ENCODE peak calls at places on chromosomes 11 and 22, in four cellular contexts. N is A549, X is GM12878, J is HepG2. W is an unnamed sample.

GRCh38 chr11:130675456-130675855 is 227.0 kb downstream of the ADAMTS15 start:
- DNase-seq in N (no peak), X (no peak), J (no peak), W (no peak)

GRCh38 chr11:5605849-5606248 is 9.4 kb downstream of the TRIM6 start:
- DNase-seq in N (no peak), X (no peak), J (no peak), W (no peak)

GRCh38 chr22:35292786-35293185 is 6.9 kb upstream of the TOM1 start:
- DNase-seq in N (no peak), X (no peak), J (no peak), W (no peak)

GRCh38 chr11:26947379-26947844 is 46.5 kb upstream of the FIBIN start:
- DNase-seq in N (peak; percentile 2), X (no peak), J (no peak), W (no peak)

GRCh38 chr11:114890076-114890475 is 211.7 kb downstream of the NXPE2 start:
- DNase-seq in N (no peak), X (no peak), J (no peak), W (no peak)

GRCh38 chr11:117970400-117971024 is 15.7 kb upstream of the IL10RA start:
- DNase-seq in N (no peak), X (no peak), J (no peak), W (no peak)

GRCh38 chr11:57622263-57622662 is 24.8 kb downstream of the SERPING1 start:
- DNase-seq in N (no peak), X (no peak), J (no peak), W (no peak)

GRCh38 chr22:50674606-50675552 is 2.3 kb downstream of the SHANK3 start:
- DNase-seq in N (peak; percentile 50), X (no peak), J (peak; percentile 32), W (peak; percentile 68)

GRCh38 chr11:133821776-133822175 is 23.5 kb downstream of the SPATA19 start:
- DNase-seq in N (peak; percentile 47), X (no peak), J (peak; percentile 48), W (peak; percentile 53)

GRCh38 chr11:64250875-64251721 is at the start of gene PLCB3:
- DNase-seq in N (no peak), X (no peak), J (no peak), W (peak; percentile 69)

GRCh38 chr11:57248780-57249383 is 11.8 kb upstream of the APLNR start:
- DNase-seq in N (peak; percentile 89), X (no peak), J (peak; percentile 45), W (peak; percentile 85)

GRCh38 chr11:44968510-44968909 is 17.8 kb upstream of the TP53I11 start:
- DNase-seq in N (no peak), X (no peak), J (no peak), W (no peak)

GRCh38 chr11:110948112-110948511 is 235.9 kb upstream of the ARHGAP20 start:
- DNase-seq in N (no peak), X (no peak), J (no peak), W (no peak)

DNA sequence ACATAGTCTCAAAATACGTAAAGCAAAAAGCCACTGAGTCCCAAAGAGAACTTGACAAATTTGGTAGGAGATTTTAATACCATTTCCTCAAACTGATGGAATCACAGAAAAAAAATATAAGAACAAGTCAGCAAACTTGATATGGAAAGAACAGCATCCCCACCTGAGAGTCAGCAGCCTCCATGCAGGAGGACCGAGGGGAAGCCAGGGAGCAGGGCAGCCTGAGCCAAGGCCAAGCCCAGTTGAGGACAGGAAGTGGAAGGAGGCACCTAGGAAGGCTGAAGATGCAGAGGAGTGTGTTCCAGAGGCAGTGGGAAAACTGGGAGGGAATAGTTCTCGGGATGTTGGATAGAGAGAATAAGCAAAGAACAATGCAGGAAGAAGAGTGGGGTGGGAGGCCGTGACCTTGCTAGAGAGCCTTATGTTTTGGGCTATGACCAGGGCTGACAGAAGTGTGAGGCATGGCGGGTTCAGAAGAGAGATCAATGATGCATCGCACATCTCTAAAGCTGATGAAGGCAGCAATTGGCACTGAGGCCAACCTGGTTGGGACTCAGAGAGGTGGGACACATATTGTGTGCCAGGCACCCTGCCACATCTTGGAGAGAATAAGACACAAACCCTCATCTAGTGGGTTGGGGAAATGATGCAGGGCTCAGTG is 15.4 kb downstream of the APOA4 start:
- DNase-seq in N (no peak), X (no peak), J (no peak), W (no peak)
- TF ChIP-seq POLR2AphosphoS2 in N (no peak), X (no peak), J (no peak), W (no peak)

GRCh38 chr22:37626144-37626543 is 13.3 kb upstream of the SH3BP1 start:
- DNase-seq in N (no peak), X (no peak), J (no peak), W (no peak)
- TF ChIP-seq POLR2AphosphoS2 in N (no peak), X (no peak), J (no peak), W (no peak)

GRCh38 chr11:15170698-15171097 is 56.0 kb downstream of the INSC start:
- DNase-seq in N (no peak), X (no peak), J (no peak), W (no peak)
- TF ChIP-seq POLR2AphosphoS2 in N (no peak), X (no peak), J (no peak), W (no peak)

DNA sequence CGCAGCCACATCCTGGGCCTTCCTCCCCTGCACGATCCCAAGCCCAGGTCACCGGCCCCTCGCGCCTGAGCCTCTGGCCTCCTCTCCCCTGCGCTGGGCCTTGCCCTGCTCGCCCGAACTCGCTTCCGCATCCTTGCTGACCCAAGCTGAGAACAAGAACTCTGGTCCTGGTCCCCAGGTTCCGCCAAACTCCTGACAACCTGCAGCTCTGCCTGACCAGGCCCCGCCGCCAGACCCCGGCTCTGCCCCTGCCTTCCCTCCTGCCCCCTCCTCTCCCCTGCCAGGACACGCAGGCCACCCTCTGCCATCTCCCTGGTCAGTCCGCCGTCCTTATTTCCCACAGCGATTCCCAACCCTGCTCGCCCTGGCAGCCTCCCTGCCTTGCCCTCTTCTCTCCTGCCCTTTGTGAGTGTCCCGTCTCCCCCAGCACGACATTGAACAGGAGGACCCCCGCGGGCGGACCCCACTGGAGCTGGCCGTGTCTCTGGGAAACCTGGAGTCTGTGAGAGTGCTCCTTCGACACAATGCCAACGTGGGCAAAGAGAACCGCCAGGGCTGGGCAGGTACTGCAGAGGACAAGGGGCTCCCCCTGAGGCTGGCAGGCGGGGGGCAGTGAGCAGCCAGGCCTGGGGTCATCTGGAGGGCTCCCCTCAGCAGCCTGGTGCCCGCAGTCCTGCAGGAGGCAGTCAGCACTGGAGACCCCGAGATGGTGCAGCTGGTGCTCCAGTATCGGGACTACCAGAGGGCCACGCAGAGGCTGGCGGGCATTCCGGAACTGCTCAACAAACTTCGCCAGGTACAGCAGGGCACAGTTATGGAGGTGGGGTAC is 762 bp downstream of the ANKRD13D start:
- DNase-seq in N (peak; percentile 47), X (no peak), J (no peak), W (peak; percentile 55)
- TF ChIP-seq POLR2AphosphoS2 in N (no peak), X (no peak), J (no peak), W (no peak)

GRCh38 chr22:38823637-38824036 is 20.2 kb downstream of the NPTXR start:
- DNase-seq in N (no peak), X (no peak), J (no peak), W (no peak)
- TF ChIP-seq POLR2AphosphoS2 in N (no peak), X (no peak), J (no peak), W (no peak)

GRCh38 chr22:19178065-19178658 is 374 bp downstream of the SLC25A1 start:
- DNase-seq in N (no peak), X (no peak), J (peak; percentile 21), W (peak; percentile 98)
- TF ChIP-seq POLR2AphosphoS2 in N (no peak), X (peak; percentile 11), J (no peak), W (no peak)

GRCh38 chr11:96094156-96094555 is 170.2 kb upstream of the MTMR2 start:
- DNase-seq in N (no peak), X (no peak), J (no peak), W (no peak)

GRCh38 chr11:96095884-96096301 is 172.0 kb upstream of the MTMR2 start:
- DNase-seq in N (no peak), X (no peak), J (no peak), W (no peak)

GRCh38 chr11:96098511-96099241 is 174.8 kb upstream of the MTMR2 start:
- DNase-seq in N (no peak), X (no peak), J (peak; percentile 95), W (no peak)

GRCh38 chr11:96097844-96098421 is 174.0 kb upstream of the MTMR2 start:
- DNase-seq in N (no peak), X (no peak), J (peak; percentile 72), W (no peak)

DNA sequence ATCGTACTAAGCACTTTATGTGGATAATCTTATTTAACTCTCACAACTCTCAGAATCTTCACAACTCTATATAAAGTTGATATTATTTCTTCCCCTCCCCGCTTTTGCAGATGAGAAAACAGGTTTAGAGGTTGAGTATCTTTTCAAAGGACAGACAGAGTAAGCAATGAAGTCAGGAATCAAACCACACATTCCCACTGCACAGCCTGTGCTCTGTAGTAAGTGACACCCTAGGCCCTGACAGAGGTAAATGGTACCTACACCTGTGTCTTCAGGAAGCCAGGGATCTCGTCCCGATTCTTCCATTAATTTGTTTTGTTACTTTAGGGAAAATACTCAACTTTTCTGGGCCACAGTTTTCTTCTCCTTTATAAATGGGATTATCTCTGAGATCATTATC is 172.5 kb upstream of the MTMR2 start:
- DNase-seq in N (no peak), X (no peak), J (no peak), W (no peak)
- TF ChIP-seq POLR2AphosphoS2 in N (no peak), X (no peak), J (no peak), W (no peak)

GRCh38 chr11:126782810-126783209 is 217.8 kb downstream of the KIRREL3 start:
- DNase-seq in N (no peak), X (no peak), J (no peak), W (no peak)
- TF ChIP-seq POLR2AphosphoS2 in N (no peak), X (no peak), J (no peak), W (no peak)